ENCODE peak calls at places on chromosomes 16 and 17, in four cellular contexts. N is IMR-90, Y is ascending aorta, X is OCI-LY7. V is an unnamed sample.

GRCh38 chr17:10271004-10271620 is 72.7 kb upstream of the GAS7 start:
- DNase-seq in N (no peak), Y (no peak), X (no peak), V (no peak)

GRCh38 chr17:17812211-17813054 is 24.4 kb downstream of the SREBF1 start:
- DNase-seq in N (peak), Y (no peak), X (peak), V (peak)

GRCh38 chr16:27482397-27483082 is 67.2 kb downstream of the GTF3C1 start:
- DNase-seq in N (no peak), Y (no peak), X (no peak), V (no peak)

GRCh38 chr16:2992383-2993081 is 12.3 kb upstream of the PKMYT1 start:
- DNase-seq in N (no peak), Y (no peak), X (no peak), V (no peak)

GRCh38 chr17:34619687-34620217 is 40.4 kb downstream of the TMEM132E start:
- DNase-seq in N (no peak), Y (no peak), X (no peak), V (no peak)

GRCh38 chr16:1812732-1813163 is 13.9 kb downstream of the HAGH start:
- DNase-seq in N (peak), Y (no peak), X (peak), V (no peak)

GRCh38 chr17:14014647-14015046 is 54.7 kb upstream of the COX10 start:
- DNase-seq in N (peak), Y (no peak), X (no peak), V (no peak)

GRCh38 chr17:74892974-74893911 is at the start of gene FADS6:
- DNase-seq in N (no peak), Y (no peak), X (no peak), V (no peak)

GRCh38 chr16:81319221-81319912 is 4.6 kb downstream of the GAN start:
- DNase-seq in N (peak), Y (no peak), X (no peak), V (no peak)

GRCh38 chr16:25199457-25199856 is 17.3 kb upstream of the AQP8 start:
- DNase-seq in N (no peak), Y (no peak), X (no peak), V (no peak)

GRCh38 chr16:67673712-67674580 is 7.3 kb downstream of the C16orf86 start:
- DNase-seq in N (no peak), Y (no peak), X (no peak), V (peak)

DNA sequence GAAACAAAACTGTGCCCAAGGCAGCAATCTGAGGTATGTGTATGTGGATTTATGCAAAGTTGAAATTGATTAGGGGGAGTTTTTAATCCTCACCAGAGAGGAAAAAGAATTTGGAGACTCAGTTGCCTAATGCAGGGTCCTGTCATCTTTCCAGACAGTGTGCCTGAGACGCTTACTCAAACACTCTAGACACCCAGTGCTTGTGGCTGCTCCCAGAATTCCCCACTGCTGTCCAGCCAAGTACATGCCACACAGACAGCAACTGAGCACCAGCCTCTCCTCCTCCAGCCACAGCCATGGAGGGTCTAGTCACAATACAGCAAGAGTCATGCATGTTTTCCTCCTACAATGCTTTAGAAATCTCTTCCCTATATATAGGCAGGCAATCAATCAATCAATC is 118.1 kb downstream of the HIC1 start:
- DNase-seq in N (peak), Y (no peak), X (no peak), V (peak)
- H3K27ac ChIP-seq in N (peak), Y (peak), X (no peak), V (peak)

DNA sequence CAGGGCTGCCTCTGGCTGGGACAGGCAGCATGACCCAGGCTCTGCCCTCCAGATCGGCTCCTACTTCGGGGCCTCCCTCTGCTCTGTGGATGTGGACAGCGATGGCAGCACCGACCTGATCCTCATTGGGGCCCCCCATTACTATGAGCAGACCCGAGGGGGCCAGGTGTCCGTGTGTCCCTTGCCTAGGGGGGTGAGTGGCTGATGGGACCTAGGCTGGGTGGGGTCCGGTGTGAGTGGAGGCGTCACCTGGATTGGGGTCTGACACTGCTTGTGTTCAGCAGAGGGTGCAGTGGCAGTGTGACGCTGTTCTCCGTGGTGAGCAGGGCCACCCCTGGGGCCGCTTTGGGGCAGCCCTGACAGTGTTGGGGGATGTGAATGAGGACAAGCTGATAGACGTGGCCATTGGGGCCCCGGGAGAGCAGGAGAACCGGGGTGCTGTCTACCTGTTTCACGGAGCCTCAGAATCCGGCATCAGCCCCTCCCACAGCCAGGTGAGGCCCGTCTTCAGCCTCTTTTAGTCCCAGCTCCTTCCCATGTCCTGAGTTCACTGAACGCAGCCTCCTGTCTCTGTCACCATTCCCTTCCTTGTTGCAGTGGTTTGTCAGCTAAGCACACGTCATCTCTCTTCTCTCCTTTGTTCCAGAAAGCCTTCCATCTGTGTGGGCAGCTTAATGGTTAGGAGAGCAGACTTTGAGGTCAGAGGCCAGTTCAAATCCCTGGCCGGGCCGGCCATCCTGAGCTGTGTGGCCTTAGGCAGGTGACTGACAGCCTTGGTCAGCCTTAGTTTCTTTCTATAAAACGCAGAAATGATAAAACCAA is 16.9 kb downstream of the COX6A2 start:
- DNase-seq in N (no peak), Y (no peak), X (no peak), V (no peak)
- H3K4me3 ChIP-seq in N (no peak), Y (no peak), X (no peak), V (no peak)

DNA sequence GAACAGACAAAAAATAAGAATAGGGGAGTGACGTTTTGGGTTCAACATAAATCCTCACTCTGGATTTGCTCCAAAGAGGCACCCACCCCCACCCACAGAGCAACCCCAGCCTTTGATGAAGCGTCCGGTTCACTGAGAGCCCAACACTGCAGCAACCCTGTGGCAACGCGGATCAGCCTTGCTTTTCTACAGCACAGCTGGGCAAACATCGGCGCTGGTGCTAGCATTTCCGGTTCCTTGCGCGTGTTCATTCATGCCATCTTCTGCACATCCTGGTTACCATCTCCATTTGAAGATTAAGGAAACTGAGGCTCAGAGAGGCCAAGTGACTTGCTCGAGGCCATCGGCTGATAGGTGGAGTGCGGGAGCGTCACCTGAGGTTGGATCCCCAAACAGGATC is 8.7 kb upstream of the GINS2 start:
- DNase-seq in N (no peak), Y (no peak), X (no peak), V (no peak)
- H3K27ac ChIP-seq in N (no peak), Y (no peak), X (no peak), V (no peak)

GRCh38 chr17:70608193-70608592 is 438.9 kb downstream of the KCNJ2 start:
- DNase-seq in N (no peak), Y (no peak), X (no peak), V (no peak)
- H3K4me3 ChIP-seq in N (no peak), Y (no peak), X (no peak), V (no peak)

GRCh38 chr17:527247-527646 is 174.6 kb upstream of the RPH3AL start:
- DNase-seq in N (no peak), Y (no peak), X (no peak), V (no peak)
- H3K27ac ChIP-seq in N (no peak), Y (no peak), X (no peak), V (no peak)

GRCh38 chr17:51120357-51120738 is 320 bp downstream of the SPAG9 start:
- DNase-seq in N (peak), Y (no peak), X (peak), V (no peak)
- H3K4me3 ChIP-seq in N (peak), Y (peak), X (peak), V (peak)

GRCh38 chr17:56917559-56918296 is 3.9 kb upstream of the TRIM25 start:
- DNase-seq in N (no peak), Y (no peak), X (no peak), V (no peak)

GRCh38 chr17:56913867-56914640 is at the start of gene TRIM25:
- DNase-seq in N (peak), Y (peak), X (peak), V (peak)

GRCh38 chr17:56912105-56912999 is 1.5 kb downstream of the TRIM25 start:
- DNase-seq in N (no peak), Y (no peak), X (no peak), V (peak)

GRCh38 chr17:56913000-56913866 is 616 bp downstream of the TRIM25 start:
- DNase-seq in N (no peak), Y (no peak), X (peak), V (no peak)

GRCh38 chr17:56914641-56915263 is 903 bp upstream of the TRIM25 start:
- DNase-seq in N (no peak), Y (no peak), X (no peak), V (no peak)
- H3K27ac ChIP-seq in N (peak), Y (peak), X (no peak), V (peak)